ENCODE peak calls at places on chromosome 14, in five cellular contexts. One of them, this sample, is unnamed.

GRCh38 chr14:61409782-61410181 is 88.4 kb downstream of the PRKCH start:
- DNase-seq in ACHN: no peak
- DNase-seq in D341Med: no peak
- DNase-seq in RPMI8226: no peak
- DNase-seq in SW 1271: no peak
- DNase-seq in this sample: no peak

GRCh38 chr14:100051543-100051942 is 13.7 kb upstream of the EVL start:
- DNase-seq in ACHN: no peak
- DNase-seq in D341Med: no peak
- DNase-seq in RPMI8226: no peak
- DNase-seq in SW 1271: no peak
- DNase-seq in this sample: no peak

GRCh38 chr14:71498151-71498734 is 434.0 kb upstream of the RGS6 start:
- DNase-seq in ACHN: no peak
- DNase-seq in D341Med: no peak
- DNase-seq in RPMI8226: no peak
- DNase-seq in SW 1271: no peak
- DNase-seq in this sample: no peak

GRCh38 chr14:24243336-24243836 is 963 bp upstream of the TINF2 start:
- DNase-seq in ACHN: peak; percentile 15
- DNase-seq in D341Med: peak; percentile 37
- DNase-seq in RPMI8226: peak; percentile 32
- DNase-seq in SW 1271: no peak
- DNase-seq in this sample: no peak

GRCh38 chr14:99067141-99067920 is 204.7 kb downstream of the BCL11B start:
- DNase-seq in ACHN: no peak
- DNase-seq in D341Med: no peak
- DNase-seq in RPMI8226: no peak
- DNase-seq in SW 1271: no peak
- DNase-seq in this sample: no peak

GRCh38 chr14:63282997-63283396 is 35.7 kb downstream of the GPHB5 start:
- DNase-seq in ACHN: no peak
- DNase-seq in D341Med: no peak
- DNase-seq in RPMI8226: no peak
- DNase-seq in SW 1271: no peak
- DNase-seq in this sample: no peak

GRCh38 chr14:103149351-103149750 is 26.1 kb downstream of the TNFAIP2 start:
- DNase-seq in ACHN: no peak
- DNase-seq in D341Med: no peak
- DNase-seq in RPMI8226: no peak
- DNase-seq in SW 1271: no peak
- DNase-seq in this sample: no peak

GRCh38 chr14:70382556-70382955 is 23.1 kb upstream of the COX16 start:
- DNase-seq in ACHN: no peak
- DNase-seq in D341Med: no peak
- DNase-seq in RPMI8226: no peak
- DNase-seq in SW 1271: no peak
- DNase-seq in this sample: no peak

GRCh38 chr14:69038449-69039286 is 59.6 kb upstream of the ACTN1 start:
- DNase-seq in ACHN: no peak
- DNase-seq in D341Med: peak; percentile 74
- DNase-seq in RPMI8226: no peak
- DNase-seq in SW 1271: no peak
- DNase-seq in this sample: no peak

GRCh38 chr14:101965796-101966718 is 1.7 kb downstream of the DYNC1H1 start:
- DNase-seq in ACHN: peak; percentile 10
- DNase-seq in D341Med: no peak
- DNase-seq in RPMI8226: no peak
- DNase-seq in SW 1271: no peak
- DNase-seq in this sample: no peak

GRCh38 chr14:63204407-63205280 is at the start of gene RHOJ:
- DNase-seq in ACHN: no peak
- DNase-seq in D341Med: no peak
- DNase-seq in RPMI8226: no peak
- DNase-seq in SW 1271: no peak
- DNase-seq in this sample: no peak

GRCh38 chr14:93456356-93456755 is 25.6 kb downstream of the UNC79 start:
- DNase-seq in ACHN: no peak
- DNase-seq in D341Med: no peak
- DNase-seq in RPMI8226: no peak
- DNase-seq in SW 1271: no peak
- DNase-seq in this sample: peak; percentile 7

GRCh38 chr14:34103176-34103575 is 152.3 kb upstream of the EGLN3 start:
- DNase-seq in ACHN: no peak
- DNase-seq in D341Med: no peak
- DNase-seq in RPMI8226: no peak
- DNase-seq in SW 1271: no peak
- DNase-seq in this sample: no peak

GRCh38 chr14:36504805-36505192 is 15.2 kb downstream of the NKX2-1 start:
- DNase-seq in ACHN: no peak
- DNase-seq in D341Med: no peak
- DNase-seq in RPMI8226: no peak
- DNase-seq in SW 1271: no peak
- DNase-seq in this sample: no peak

GRCh38 chr14:103870891-103871595 is 23.7 kb upstream of the PPP1R13B start:
- DNase-seq in ACHN: no peak
- DNase-seq in D341Med: no peak
- DNase-seq in RPMI8226: no peak
- DNase-seq in SW 1271: no peak
- DNase-seq in this sample: no peak

GRCh38 chr14:103002578-103003350 is 54.6 kb downstream of the CDC42BPB start:
- DNase-seq in ACHN: no peak
- DNase-seq in D341Med: no peak
- DNase-seq in RPMI8226: no peak
- DNase-seq in SW 1271: no peak
- DNase-seq in this sample: no peak

GRCh38 chr14:32509632-32510187 is 180.6 kb downstream of the AKAP6 start:
- DNase-seq in ACHN: peak; percentile 16
- DNase-seq in D341Med: no peak
- DNase-seq in RPMI8226: no peak
- DNase-seq in SW 1271: no peak
- DNase-seq in this sample: no peak

GRCh38 chr14:67653651-67654280 is 20.7 kb downstream of the VTI1B start:
- DNase-seq in ACHN: no peak
- DNase-seq in D341Med: no peak
- DNase-seq in RPMI8226: no peak
- DNase-seq in SW 1271: no peak
- DNase-seq in this sample: peak; percentile 8

GRCh38 chr14:71551291-71551955 is 380.8 kb upstream of the RGS6 start:
- DNase-seq in ACHN: peak; percentile 39
- DNase-seq in D341Med: no peak
- DNase-seq in RPMI8226: no peak
- DNase-seq in SW 1271: no peak
- DNase-seq in this sample: no peak

GRCh38 chr14:85867450-85867849 is 337.5 kb downstream of the FLRT2 start:
- DNase-seq in ACHN: no peak
- DNase-seq in D341Med: peak; percentile 36
- DNase-seq in RPMI8226: peak; percentile 32
- DNase-seq in SW 1271: no peak
- DNase-seq in this sample: peak; percentile 15

GRCh38 chr14:66330916-66331315 is 155.3 kb upstream of the CCDC196 start:
- DNase-seq in ACHN: no peak
- DNase-seq in D341Med: no peak
- DNase-seq in RPMI8226: no peak
- DNase-seq in SW 1271: no peak
- DNase-seq in this sample: no peak

GRCh38 chr14:95490727-95491451 is 25.6 kb downstream of the SYNE3 start:
- DNase-seq in ACHN: no peak
- DNase-seq in D341Med: no peak
- DNase-seq in RPMI8226: no peak
- DNase-seq in SW 1271: no peak
- DNase-seq in this sample: no peak

GRCh38 chr14:81157431-81157830 is 63.3 kb downstream of the GTF2A1 start:
- DNase-seq in ACHN: no peak
- DNase-seq in D341Med: no peak
- DNase-seq in RPMI8226: no peak
- DNase-seq in SW 1271: no peak
- DNase-seq in this sample: no peak

GRCh38 chr14:32121948-32122347 is 44.8 kb downstream of the ARHGAP5 start:
- DNase-seq in ACHN: no peak
- DNase-seq in D341Med: no peak
- DNase-seq in RPMI8226: no peak
- DNase-seq in SW 1271: no peak
- DNase-seq in this sample: no peak

GRCh38 chr14:72443991-72444431 is 449.9 kb downstream of the DPF3 start:
- DNase-seq in ACHN: no peak
- DNase-seq in D341Med: no peak
- DNase-seq in RPMI8226: no peak
- DNase-seq in SW 1271: no peak
- DNase-seq in this sample: no peak

GRCh38 chr14:105840266-105841021 is 314.1 kb downstream of the TMEM121 start:
- DNase-seq in ACHN: no peak
- DNase-seq in D341Med: peak; percentile 26
- DNase-seq in RPMI8226: no peak
- DNase-seq in SW 1271: no peak
- DNase-seq in this sample: peak; percentile 9

GRCh38 chr14:77603654-77604270 is 12.7 kb downstream of the SPTLC2 start:
- DNase-seq in ACHN: peak; percentile 65
- DNase-seq in D341Med: peak; percentile 42
- DNase-seq in RPMI8226: no peak
- DNase-seq in SW 1271: no peak
- DNase-seq in this sample: peak; percentile 87

GRCh38 chr14:58732387-58732786 is 94.6 kb downstream of the DACT1 start:
- DNase-seq in ACHN: no peak
- DNase-seq in D341Med: no peak
- DNase-seq in RPMI8226: no peak
- DNase-seq in SW 1271: no peak
- DNase-seq in this sample: no peak